ENCODE peak calls at places on chromosomes 13 and 19, in seven cellular contexts. X is CD8-positive, alpha-beta T cell; T is AG09319; D is GM04504; V is choroid plexus epithelial cell; M is NCI-H774; L is AG10803. K is an unnamed sample.

GRCh38 chr19:5515737-5516136 is 52.0 kb downstream of the TINCR start:
- DNase-seq in L (no peak), V (no peak), T (no peak), M (no peak), X (no peak), D (no peak), K (no peak)

GRCh38 chr13:101341464-101341863 is 74.8 kb downstream of the NALCN start:
- DNase-seq in T (no peak), X (no peak), D (peak; percentile 16), L (peak; percentile 26), M (no peak), V (no peak), K (no peak)

GRCh38 chr19:1809663-1810062 is 2.4 kb downstream of the ATP8B3 start:
- DNase-seq in V (no peak), M (no peak), D (no peak), L (no peak), T (no peak), X (no peak), K (no peak)

GRCh38 chr13:79522583-79522982 is 41.6 kb downstream of the NDFIP2 start:
- DNase-seq in L (peak; percentile 51), D (no peak), V (peak; percentile 90), X (no peak), M (no peak), T (no peak), K (no peak)

GRCh38 chr19:33771308-33772101 is 25.2 kb upstream of the KCTD15 start:
- DNase-seq in D (no peak), V (peak; percentile 74), M (peak; percentile 55), L (peak; percentile 48), T (peak; percentile 22), X (peak; percentile 43), K (peak; percentile 36)

GRCh38 chr19:21474671-21475181 is 30.7 kb upstream of the ZNF429 start:
- DNase-seq in D (peak; percentile 32), M (peak; percentile 40), X (peak; percentile 59), V (peak; percentile 58), L (peak; percentile 5), T (no peak), K (peak; percentile 59)

GRCh38 chr19:7783991-7784421 is 21.0 kb downstream of the CLEC4M start:
- DNase-seq in V (peak; percentile 69), X (no peak), T (no peak), D (no peak), M (no peak), L (peak; percentile 23), K (no peak)

GRCh38 chr13:98252931-98253470 is 75.9 kb upstream of the RNF113B start:
- DNase-seq in M (no peak), D (peak; percentile 69), V (peak; percentile 78), T (no peak), L (peak; percentile 84), X (no peak), K (no peak)

GRCh38 chr13:35500071-35500595 is 23.6 kb upstream of the MAB21L1 start:
- DNase-seq in L (no peak), D (no peak), T (no peak), X (no peak), M (peak; percentile 18), V (no peak), K (no peak)

GRCh38 chr13:91045351-91046034 is 302.0 kb upstream of the MIR17HG start:
- DNase-seq in T (no peak), X (no peak), L (no peak), D (no peak), V (peak; percentile 46), M (no peak), K (no peak)

GRCh38 chr13:111947026-111947810 is 119.7 kb upstream of the SOX1 start:
- DNase-seq in D (no peak), T (no peak), X (no peak), M (peak; percentile 92), V (no peak), L (no peak), K (no peak)